ENCODE peak calls at places on chromosomes 12 and 14, in nine cellular contexts. One of them, this sample, is unnamed.

GRCh38 chr14:79552778-79553177 is 658.5 kb downstream of the DIO2 start:
- DNase-seq in astrocyte: peak
- DNase-seq in GM06990: no peak
- DNase-seq in A549: no peak
- DNase-seq in cardiac muscle cell: peak
- DNase-seq in HFF-Myc: no peak
- DNase-seq in CD8-positive, alpha-beta T cell: no peak
- DNase-seq in astrocyte of the spinal cord: no peak
- DNase-seq in transverse colon: no peak
- DNase-seq in this sample: no peak

GRCh38 chr12:109999983-110000505 is 814 bp downstream of the ANKRD13A start:
- DNase-seq in astrocyte: peak
- DNase-seq in GM06990: no peak
- DNase-seq in A549: no peak
- DNase-seq in cardiac muscle cell: peak
- DNase-seq in HFF-Myc: no peak
- DNase-seq in CD8-positive, alpha-beta T cell: no peak
- DNase-seq in astrocyte of the spinal cord: peak
- DNase-seq in transverse colon: peak
- DNase-seq in this sample: peak

GRCh38 chr12:58249610-58250009 is 308.2 kb downstream of the ATP23 start:
- DNase-seq in astrocyte: peak
- DNase-seq in GM06990: no peak
- DNase-seq in A549: no peak
- DNase-seq in cardiac muscle cell: peak
- DNase-seq in HFF-Myc: no peak
- DNase-seq in CD8-positive, alpha-beta T cell: no peak
- DNase-seq in astrocyte of the spinal cord: no peak
- DNase-seq in transverse colon: no peak
- DNase-seq in this sample: no peak

GRCh38 chr12:70964867-70965469 is 44.4 kb upstream of the PTPRR start:
- DNase-seq in astrocyte: no peak
- DNase-seq in GM06990: no peak
- DNase-seq in A549: no peak
- DNase-seq in cardiac muscle cell: no peak
- DNase-seq in HFF-Myc: no peak
- DNase-seq in CD8-positive, alpha-beta T cell: no peak
- DNase-seq in astrocyte of the spinal cord: no peak
- DNase-seq in transverse colon: no peak
- DNase-seq in this sample: no peak

GRCh38 chr12:27343255-27344000 is 10.8 kb downstream of the BMAL2 start:
- DNase-seq in astrocyte: peak
- DNase-seq in GM06990: no peak
- DNase-seq in A549: peak
- DNase-seq in cardiac muscle cell: no peak
- DNase-seq in HFF-Myc: peak
- DNase-seq in CD8-positive, alpha-beta T cell: no peak
- DNase-seq in astrocyte of the spinal cord: peak
- DNase-seq in transverse colon: no peak
- DNase-seq in this sample: peak

GRCh38 chr14:35435177-35435576 is 30.6 kb upstream of the NFKBIA start:
- DNase-seq in astrocyte: no peak
- DNase-seq in GM06990: no peak
- DNase-seq in A549: no peak
- DNase-seq in cardiac muscle cell: no peak
- DNase-seq in HFF-Myc: no peak
- DNase-seq in CD8-positive, alpha-beta T cell: no peak
- DNase-seq in astrocyte of the spinal cord: no peak
- DNase-seq in transverse colon: no peak
- DNase-seq in this sample: peak

GRCh38 chr14:52068741-52069616 is at the start of gene NID2:
- DNase-seq in astrocyte: peak
- DNase-seq in GM06990: peak
- DNase-seq in A549: peak
- DNase-seq in cardiac muscle cell: peak
- DNase-seq in HFF-Myc: peak
- DNase-seq in CD8-positive, alpha-beta T cell: no peak
- DNase-seq in astrocyte of the spinal cord: peak
- DNase-seq in transverse colon: peak
- DNase-seq in this sample: peak

GRCh38 chr14:37596790-37597189 is 1.4 kb downstream of the TTC6 start:
- DNase-seq in astrocyte: no peak
- DNase-seq in GM06990: no peak
- DNase-seq in A549: no peak
- DNase-seq in cardiac muscle cell: no peak
- DNase-seq in HFF-Myc: no peak
- DNase-seq in CD8-positive, alpha-beta T cell: no peak
- DNase-seq in astrocyte of the spinal cord: no peak
- DNase-seq in transverse colon: no peak
- DNase-seq in this sample: no peak

GRCh38 chr12:3884671-3885070 is 11.5 kb upstream of the PARP11 start:
- DNase-seq in astrocyte: no peak
- DNase-seq in GM06990: no peak
- DNase-seq in A549: no peak
- DNase-seq in cardiac muscle cell: no peak
- DNase-seq in HFF-Myc: no peak
- DNase-seq in CD8-positive, alpha-beta T cell: no peak
- DNase-seq in astrocyte of the spinal cord: no peak
- DNase-seq in transverse colon: no peak
- DNase-seq in this sample: no peak
- H3K4me3 ChIP-seq in astrocyte: no peak
- H3K4me3 ChIP-seq in GM06990: no peak
- H3K4me3 ChIP-seq in A549: no peak
- H3K4me3 ChIP-seq in cardiac muscle cell: no peak
- H3K4me3 ChIP-seq in HFF-Myc: no peak
- H3K4me3 ChIP-seq in CD8-positive, alpha-beta T cell: no peak
- H3K4me3 ChIP-seq in astrocyte of the spinal cord: no peak
- H3K4me3 ChIP-seq in transverse colon: no peak
- H3K4me3 ChIP-seq in this sample: peak

GRCh38 chr12:81257952-81258551 is 180.2 kb downstream of the ACSS3 start:
- DNase-seq in astrocyte: peak
- DNase-seq in GM06990: no peak
- DNase-seq in A549: no peak
- DNase-seq in cardiac muscle cell: peak
- DNase-seq in HFF-Myc: peak
- DNase-seq in CD8-positive, alpha-beta T cell: no peak
- DNase-seq in astrocyte of the spinal cord: peak
- DNase-seq in transverse colon: no peak
- DNase-seq in this sample: peak
- TF ChIP-seq CTCF in astrocyte: peak
- TF ChIP-seq CTCF in GM06990: peak
- TF ChIP-seq CTCF in A549: peak
- TF ChIP-seq CTCF in cardiac muscle cell: peak
- TF ChIP-seq CTCF in HFF-Myc: peak
- TF ChIP-seq CTCF in CD8-positive, alpha-beta T cell: no peak
- TF ChIP-seq CTCF in astrocyte of the spinal cord: peak
- TF ChIP-seq CTCF in transverse colon: peak
- TF ChIP-seq CTCF in this sample: peak

GRCh38 chr12:31835276-31835882 is 106.6 kb upstream of the AMN1 start:
- DNase-seq in astrocyte: no peak
- DNase-seq in GM06990: no peak
- DNase-seq in A549: peak
- DNase-seq in cardiac muscle cell: no peak
- DNase-seq in HFF-Myc: no peak
- DNase-seq in CD8-positive, alpha-beta T cell: no peak
- DNase-seq in astrocyte of the spinal cord: no peak
- DNase-seq in transverse colon: no peak
- DNase-seq in this sample: no peak
- H3K4me3 ChIP-seq in astrocyte: no peak
- H3K4me3 ChIP-seq in GM06990: no peak
- H3K4me3 ChIP-seq in A549: no peak
- H3K4me3 ChIP-seq in cardiac muscle cell: no peak
- H3K4me3 ChIP-seq in HFF-Myc: no peak
- H3K4me3 ChIP-seq in CD8-positive, alpha-beta T cell: no peak
- H3K4me3 ChIP-seq in astrocyte of the spinal cord: no peak
- H3K4me3 ChIP-seq in transverse colon: no peak
- H3K4me3 ChIP-seq in this sample: no peak

DNA sequence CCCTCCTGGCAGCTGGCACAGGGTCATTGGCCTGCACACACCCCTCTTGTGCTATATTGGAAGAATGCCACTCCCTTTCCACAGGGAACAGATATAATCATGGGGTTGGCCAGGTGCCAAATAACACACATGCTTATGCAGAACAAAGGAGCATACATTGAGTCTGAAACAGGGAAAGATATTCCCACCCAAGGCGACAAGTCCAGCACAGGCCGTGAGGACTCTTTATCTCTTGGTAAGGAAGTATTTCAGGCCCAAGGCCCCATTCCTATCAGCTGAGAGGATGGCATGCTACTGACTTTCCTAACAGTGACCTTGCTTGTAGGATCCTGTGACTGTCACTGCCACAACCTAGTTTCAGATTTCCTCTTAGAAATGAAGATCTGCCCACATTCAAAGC is 59.0 kb upstream of the STXBP6 start:
- DNase-seq in astrocyte: peak
- DNase-seq in GM06990: no peak
- DNase-seq in A549: no peak
- DNase-seq in cardiac muscle cell: peak
- DNase-seq in HFF-Myc: no peak
- DNase-seq in CD8-positive, alpha-beta T cell: no peak
- DNase-seq in astrocyte of the spinal cord: no peak
- DNase-seq in transverse colon: peak
- DNase-seq in this sample: peak
- TF ChIP-seq CTCF in astrocyte: no peak
- TF ChIP-seq CTCF in GM06990: no peak
- TF ChIP-seq CTCF in A549: no peak
- TF ChIP-seq CTCF in cardiac muscle cell: no peak
- TF ChIP-seq CTCF in HFF-Myc: no peak
- TF ChIP-seq CTCF in CD8-positive, alpha-beta T cell: no peak
- TF ChIP-seq CTCF in astrocyte of the spinal cord: no peak
- TF ChIP-seq CTCF in transverse colon: no peak
- TF ChIP-seq CTCF in this sample: no peak

DNA sequence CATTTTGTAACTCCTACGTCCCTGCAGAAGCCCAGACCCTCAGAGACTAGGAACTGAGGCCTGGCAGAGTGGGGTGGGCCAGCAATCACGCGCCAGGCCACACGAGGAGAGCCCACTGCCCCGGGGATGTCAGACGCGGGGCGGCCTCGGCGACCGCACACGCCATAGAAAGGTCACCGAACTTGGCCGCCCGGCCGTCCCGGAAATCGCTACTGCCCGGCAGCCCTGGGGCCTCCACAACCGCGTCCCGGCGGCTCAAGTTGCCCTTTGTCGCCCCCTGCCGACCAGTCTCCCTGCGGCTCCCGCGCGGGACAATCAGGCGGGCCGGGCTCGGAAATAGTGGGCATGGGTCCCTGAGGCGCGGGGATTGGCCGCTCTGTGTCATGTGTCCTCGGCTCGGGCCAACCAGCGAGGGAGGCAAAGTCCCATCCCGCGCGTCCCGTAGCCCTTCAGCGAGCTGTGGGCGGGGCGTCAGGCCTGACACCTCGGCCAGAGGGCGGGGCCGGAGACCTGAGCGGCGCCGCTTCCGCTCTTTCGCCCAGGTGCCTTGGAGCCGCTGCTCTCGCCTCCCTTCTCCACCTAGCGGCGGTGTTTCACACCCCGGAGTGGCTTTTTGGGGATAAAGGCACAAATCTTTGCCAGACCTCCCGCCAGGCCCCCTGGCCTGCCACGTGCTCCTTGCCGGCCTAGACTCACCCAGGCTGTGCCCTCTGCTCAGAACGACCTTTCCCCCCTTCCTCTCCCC is 33.4 kb upstream of the DEGS2 start:
- DNase-seq in astrocyte: peak
- DNase-seq in GM06990: peak
- DNase-seq in A549: peak
- DNase-seq in cardiac muscle cell: peak
- DNase-seq in HFF-Myc: peak
- DNase-seq in CD8-positive, alpha-beta T cell: peak
- DNase-seq in astrocyte of the spinal cord: peak
- DNase-seq in transverse colon: peak
- DNase-seq in this sample: peak
- H3K4me3 ChIP-seq in astrocyte: peak
- H3K4me3 ChIP-seq in GM06990: peak
- H3K4me3 ChIP-seq in A549: peak
- H3K4me3 ChIP-seq in cardiac muscle cell: peak
- H3K4me3 ChIP-seq in HFF-Myc: peak
- H3K4me3 ChIP-seq in CD8-positive, alpha-beta T cell: peak
- H3K4me3 ChIP-seq in astrocyte of the spinal cord: peak
- H3K4me3 ChIP-seq in transverse colon: no peak
- H3K4me3 ChIP-seq in this sample: peak